ENCODE peak calls at places on chromosomes 5 and 9, in five cellular contexts. N is WTC11; P is stimulated activated CD8-positive, alpha-beta memory T cell treated with anti-CD3 and anti-CD28 coated beads, Interleukin-15, amount 100 ng/mL, for 1 hour; H is stimulated activated CD4-positive, alpha-beta T cell treated with anti-CD3 and anti-CD28 coated beads, TNF-alpha, amount 100 ng/mL, for 4 hours; Q is NCI-H1930. Z is an unnamed sample.

GRCh38 chr9:38284768-38285080 is 107.8 kb upstream of the ALDH1B1 start:
- DNase-seq in N (peak), P (no peak), H (no peak), Q (no peak), Z (no peak)

GRCh38 chr9:20065076-20065475 is 276.2 kb upstream of the SLC24A2 start:
- DNase-seq in N (no peak), P (no peak), H (no peak), Q (no peak), Z (no peak)

GRCh38 chr5:130104895-130105684 is 200.8 kb downstream of the CHSY3 start:
- DNase-seq in N (no peak), P (no peak), H (no peak), Q (no peak), Z (no peak)

GRCh38 chr5:141007791-141008190 is 41.5 kb downstream of the PCDHAC2 start:
- DNase-seq in N (no peak), P (no peak), H (no peak), Q (no peak), Z (no peak)

GRCh38 chr9:130834371-130835311 is at the start of gene ABL1:
- DNase-seq in N (peak), P (no peak), H (peak), Q (peak), Z (peak)

GRCh38 chr5:134547579-134547978 is 22.1 kb downstream of the JADE2 start:
- DNase-seq in N (no peak), P (no peak), H (no peak), Q (no peak), Z (peak)

GRCh38 chr9:131432597-131433301 is 38.9 kb downstream of the PRRC2B start:
- DNase-seq in N (no peak), P (no peak), H (no peak), Q (no peak), Z (no peak)

GRCh38 chr9:118643118-118643517 is 726.1 kb downstream of the BRINP1 start:
- DNase-seq in N (peak), P (no peak), H (no peak), Q (no peak), Z (no peak)

GRCh38 chr5:124289641-124290201 is 456.7 kb downstream of the ZNF608 start:
- DNase-seq in N (peak), P (no peak), H (no peak), Q (no peak), Z (no peak)

GRCh38 chr9:121233906-121234901 is 32.5 kb upstream of the RAB14 start:
- DNase-seq in N (no peak), P (no peak), H (no peak), Q (no peak), Z (no peak)

GRCh38 chr9:101849102-101849707 is 110.8 kb upstream of the GRIN3A start:
- DNase-seq in N (no peak), P (no peak), H (no peak), Q (no peak), Z (no peak)

GRCh38 chr9:101445353-101446029 is 9.9 kb upstream of the ALDOB start:
- DNase-seq in N (no peak), P (no peak), H (no peak), Q (no peak), Z (no peak)

GRCh38 chr5:9898319-9898718 is 268.2 kb upstream of the TAS2R1 start:
- DNase-seq in N (peak), P (no peak), H (no peak), Q (no peak), Z (no peak)

GRCh38 chr5:37906416-37906815 is 66.6 kb upstream of the GDNF start:
- DNase-seq in N (no peak), P (no peak), H (no peak), Q (no peak), Z (no peak)

Z was measured in left ventricle myocardium inferior.